ENCODE peak calls at places on chromosomes 11 and 22, in four cellular contexts. One of them, this sample, is unnamed. For H3K9me3, H3K9me1 and H4K20me1, the result is how much of the 10 kb centered on the place peaks cover.

GRCh38 chr11:122697636-122698167 is 42.2 kb downstream of the UBASH3B start:
- DNase-seq in IMR-90: peak
- DNase-seq in endothelial cell of umbilical vein: no peak
- DNase-seq in K562: no peak
- DNase-seq in this sample: no peak

GRCh38 chr11:126202646-126203359 is 8.6 kb downstream of the RPUSD4 start:
- DNase-seq in IMR-90: no peak
- DNase-seq in endothelial cell of umbilical vein: no peak
- DNase-seq in K562: no peak
- DNase-seq in this sample: no peak

GRCh38 chr11:117045196-117045595 is 53.0 kb downstream of the SIK3 start:
- DNase-seq in IMR-90: peak
- DNase-seq in endothelial cell of umbilical vein: no peak
- DNase-seq in K562: peak
- DNase-seq in this sample: no peak

GRCh38 chr11:67370351-67371076 is 2.9 kb downstream of the CLCF1 start:
- DNase-seq in IMR-90: peak
- DNase-seq in endothelial cell of umbilical vein: no peak
- DNase-seq in K562: no peak
- DNase-seq in this sample: no peak

GRCh38 chr11:48079602-48080001 is 99.2 kb downstream of the PTPRJ start:
- DNase-seq in IMR-90: no peak
- DNase-seq in endothelial cell of umbilical vein: no peak
- DNase-seq in K562: no peak
- DNase-seq in this sample: no peak

GRCh38 chr11:65778901-65779668 is 1.7 kb downstream of the AP5B1 start:
- DNase-seq in IMR-90: no peak
- DNase-seq in endothelial cell of umbilical vein: no peak
- DNase-seq in K562: no peak
- DNase-seq in this sample: no peak

GRCh38 chr11:129295746-129296145 is 79.9 kb upstream of the BARX2 start:
- DNase-seq in IMR-90: peak
- DNase-seq in endothelial cell of umbilical vein: no peak
- DNase-seq in K562: no peak
- DNase-seq in this sample: no peak

GRCh38 chr11:110490886-110491285 is 61.1 kb downstream of the FDX1 start:
- DNase-seq in IMR-90: peak
- DNase-seq in endothelial cell of umbilical vein: no peak
- DNase-seq in K562: no peak
- DNase-seq in this sample: no peak

GRCh38 chr11:31641477-31642062 is 132.0 kb downstream of the ELP4 start:
- DNase-seq in IMR-90: peak
- DNase-seq in endothelial cell of umbilical vein: peak
- DNase-seq in K562: peak
- DNase-seq in this sample: no peak

GRCh38 chr11:123448798-123449197 is 18.7 kb downstream of the GRAMD1B start:
- DNase-seq in IMR-90: no peak
- DNase-seq in endothelial cell of umbilical vein: no peak
- DNase-seq in K562: no peak
- DNase-seq in this sample: no peak

GRCh38 chr22:43789452-43789851 is 22.7 kb downstream of the EFCAB6 start:
- DNase-seq in IMR-90: peak
- DNase-seq in endothelial cell of umbilical vein: no peak
- DNase-seq in K562: no peak
- DNase-seq in this sample: no peak

GRCh38 chr11:117071344-117071787 is 26.9 kb downstream of the SIK3 start:
- DNase-seq in IMR-90: no peak
- DNase-seq in endothelial cell of umbilical vein: peak
- DNase-seq in K562: no peak
- DNase-seq in this sample: no peak

GRCh38 chr11:100578966-100579365 is 108.1 kb upstream of the ARHGAP42 start:
- DNase-seq in IMR-90: peak
- DNase-seq in endothelial cell of umbilical vein: no peak
- DNase-seq in K562: no peak
- DNase-seq in this sample: peak

GRCh38 chr22:47384977-47385376 is 622.5 kb downstream of the TBC1D22A start:
- DNase-seq in IMR-90: no peak
- DNase-seq in endothelial cell of umbilical vein: no peak
- DNase-seq in K562: no peak
- DNase-seq in this sample: no peak

GRCh38 chr22:47380692-47381091 is 618.2 kb downstream of the TBC1D22A start:
- DNase-seq in IMR-90: no peak
- DNase-seq in endothelial cell of umbilical vein: no peak
- DNase-seq in K562: no peak
- DNase-seq in this sample: no peak

GRCh38 chr22:47379037-47379436 is 616.6 kb downstream of the TBC1D22A start:
- DNase-seq in IMR-90: no peak
- DNase-seq in endothelial cell of umbilical vein: no peak
- DNase-seq in K562: no peak
- DNase-seq in this sample: no peak

GRCh38 chr22:47381240-47381639 is 618.8 kb downstream of the TBC1D22A start:
- DNase-seq in IMR-90: no peak
- DNase-seq in endothelial cell of umbilical vein: no peak
- DNase-seq in K562: no peak
- DNase-seq in this sample: no peak

GRCh38 chr22:47382164-47382890 is 619.9 kb downstream of the TBC1D22A start:
- DNase-seq in IMR-90: no peak
- DNase-seq in endothelial cell of umbilical vein: no peak
- DNase-seq in K562: no peak
- DNase-seq in this sample: no peak
- H3K9me3 ChIP-seq in IMR-90: under half
- H3K9me3 ChIP-seq in endothelial cell of umbilical vein: under half
- H3K9me3 ChIP-seq in K562: under half
- H3K9me3 ChIP-seq in this sample: under half

DNA sequence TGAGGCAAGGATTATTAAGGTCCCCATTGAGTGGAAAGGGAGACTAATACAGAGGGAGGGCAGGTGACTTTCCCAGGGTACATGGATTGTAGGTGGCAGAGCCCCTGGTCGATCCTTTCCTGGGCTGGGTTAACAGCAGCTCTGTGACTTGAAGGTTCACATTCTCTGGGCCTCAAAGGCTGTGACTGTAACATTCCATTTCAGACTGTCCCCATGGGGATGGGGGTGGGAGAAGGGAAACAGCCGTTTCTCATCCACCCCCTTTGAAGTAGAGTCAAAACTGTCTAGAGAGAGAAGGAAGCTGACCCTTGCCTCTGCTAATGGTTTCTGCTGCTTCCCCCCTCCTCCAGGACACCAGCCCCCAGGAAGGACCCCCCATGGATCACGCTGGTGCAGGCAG is 19.2 kb downstream of the MICALL1 start:
- DNase-seq in IMR-90: no peak
- DNase-seq in endothelial cell of umbilical vein: no peak
- DNase-seq in K562: no peak
- DNase-seq in this sample: no peak
- H3K9me1 ChIP-seq in IMR-90: under half
- H3K9me1 ChIP-seq in endothelial cell of umbilical vein: under half
- H3K9me1 ChIP-seq in K562: under half
- H3K9me1 ChIP-seq in this sample: under half

GRCh38 chr22:25816522-25817059 is 74.6 kb downstream of the MYO18B start:
- DNase-seq in IMR-90: no peak
- DNase-seq in endothelial cell of umbilical vein: no peak
- DNase-seq in K562: peak
- DNase-seq in this sample: no peak

GRCh38 chr22:25817092-25817943 is 75.3 kb downstream of the MYO18B start:
- DNase-seq in IMR-90: no peak
- DNase-seq in endothelial cell of umbilical vein: no peak
- DNase-seq in K562: no peak
- DNase-seq in this sample: no peak

GRCh38 chr22:25818541-25818940 is 76.6 kb downstream of the MYO18B start:
- DNase-seq in IMR-90: no peak
- DNase-seq in endothelial cell of umbilical vein: no peak
- DNase-seq in K562: no peak
- DNase-seq in this sample: no peak

GRCh38 chr22:25814685-25815084 is 72.7 kb downstream of the MYO18B start:
- DNase-seq in IMR-90: no peak
- DNase-seq in endothelial cell of umbilical vein: no peak
- DNase-seq in K562: no peak
- DNase-seq in this sample: no peak

DNA sequence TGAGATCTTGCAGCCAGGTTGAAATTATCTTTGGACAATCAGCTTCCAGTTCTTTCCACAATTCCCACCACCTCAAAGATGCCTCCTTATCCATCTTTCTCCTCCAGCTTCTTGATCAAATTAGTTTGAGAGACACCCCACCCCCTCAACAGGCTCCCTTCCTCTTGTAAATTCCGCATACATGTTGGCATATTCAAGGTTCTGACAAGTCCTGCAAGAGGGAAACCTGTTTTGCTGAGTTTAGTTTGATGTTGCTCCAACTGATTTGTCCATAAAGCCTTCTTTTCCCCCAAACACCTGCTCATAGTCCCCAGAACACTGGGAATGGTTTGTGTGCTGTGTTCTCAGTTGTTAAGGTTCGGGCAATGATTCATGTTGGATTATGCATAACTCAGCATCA is 73.6 kb downstream of the MYO18B start:
- DNase-seq in IMR-90: no peak
- DNase-seq in endothelial cell of umbilical vein: no peak
- DNase-seq in K562: no peak
- DNase-seq in this sample: no peak
- H4K20me1 ChIP-seq in IMR-90: under half
- H4K20me1 ChIP-seq in endothelial cell of umbilical vein: under half
- H4K20me1 ChIP-seq in K562: under half
- H4K20me1 ChIP-seq in this sample: under half

GRCh38 chr11:54979375-54979774 is 272.7 kb downstream of the OR4A5 start:
- DNase-seq in IMR-90: no peak
- DNase-seq in endothelial cell of umbilical vein: no peak
- DNase-seq in K562: no peak
- DNase-seq in this sample: no peak
- H3K9me3 ChIP-seq in IMR-90: under half
- H3K9me3 ChIP-seq in endothelial cell of umbilical vein: under half
- H3K9me3 ChIP-seq in K562: under half
- H3K9me3 ChIP-seq in this sample: under half